ENCODE peak calls at places on chromosomes 5 and 9, in ten cellular contexts. S is gastrocnemius medialis, X is uterus, K is body of pancreas, Z is right cardiac atrium, E is A549, P is left ventricle myocardium inferior, H is ovary, U is pancreas, C is adrenal gland. G is an unnamed sample.

GRCh38 chr5:128304121-128304520 is 220.6 kb downstream of the SLC12A2 start:
- DNase-seq in S (no peak), X (no peak), K (no peak), Z (no peak), E (no peak), P (no peak), H (no peak), U (no peak), C (peak; percentile 49), G (no peak)

GRCh38 chr5:178247481-178248456 is 15.2 kb upstream of the PHYKPL start:
- DNase-seq in S (no peak), X (no peak), K (no peak), Z (no peak), E (no peak), P (no peak), H (no peak), U (no peak), C (no peak), G (no peak)

GRCh38 chr9:102867488-102867887 is 127.6 kb upstream of the CYLC2 start:
- DNase-seq in S (no peak), X (no peak), K (no peak), Z (peak; percentile 13), E (no peak), P (no peak), H (no peak), U (no peak), C (peak; percentile 32), G (no peak)

GRCh38 chr9:112299514-112299913 is 33.9 kb downstream of the PTBP3 start:
- DNase-seq in S (no peak), X (no peak), K (no peak), Z (no peak), E (peak; percentile 22), P (no peak), H (no peak), U (no peak), C (peak; percentile 20), G (no peak)

GRCh38 chr5:92962752-92963151 is 618.3 kb downstream of the NR2F1-AS1 start:
- DNase-seq in S (no peak), X (no peak), K (no peak), Z (peak; percentile 16), E (no peak), P (no peak), H (no peak), U (no peak), C (no peak), G (no peak)

GRCh38 chr9:14616188-14616982 is 76.8 kb downstream of the ZDHHC21 start:
- DNase-seq in S (no peak), X (no peak), K (no peak), Z (no peak), E (peak; percentile 6), P (no peak), H (no peak), U (no peak), C (no peak), G (no peak)

GRCh38 chr5:36272136-36272665 is 29.5 kb downstream of the RANBP3L start:
- DNase-seq in S (no peak), X (no peak), K (no peak), Z (no peak), E (no peak), P (no peak), H (no peak), U (no peak), C (no peak), G (no peak)

GRCh38 chr9:130912932-130913598 is 16.5 kb upstream of the QRFP start:
- DNase-seq in S (peak; percentile 28), X (no peak), K (no peak), Z (peak; percentile 68), E (no peak), P (no peak), H (no peak), U (no peak), C (no peak), G (peak; percentile 72)

GRCh38 chr5:3784854-3785253 is 189.2 kb downstream of the IRX1 start:
- DNase-seq in S (no peak), X (no peak), K (no peak), Z (no peak), E (no peak), P (no peak), H (no peak), U (no peak), C (no peak), G (no peak)

GRCh38 chr5:3787604-3788003 is 192.0 kb downstream of the IRX1 start:
- DNase-seq in S (no peak), X (no peak), K (no peak), Z (no peak), E (no peak), P (no peak), H (no peak), U (no peak), C (no peak), G (no peak)

GRCh38 chr5:3780907-3781306 is 185.3 kb downstream of the IRX1 start:
- DNase-seq in S (no peak), X (no peak), K (no peak), Z (no peak), E (no peak), P (no peak), H (no peak), U (no peak), C (no peak), G (no peak)

GRCh38 chr5:3789519-3790193 is 194.0 kb downstream of the IRX1 start:
- DNase-seq in S (no peak), X (no peak), K (no peak), Z (no peak), E (no peak), P (no peak), H (no peak), U (no peak), C (no peak), G (no peak)

GRCh38 chr5:3786165-3786564 is 190.5 kb downstream of the IRX1 start:
- DNase-seq in S (no peak), X (no peak), K (no peak), Z (no peak), E (no peak), P (no peak), H (no peak), U (no peak), C (no peak), G (no peak)
- H3K4me3 ChIP-seq in S (no peak overlapping the region), X (no peak overlapping the region), K (no peak overlapping the region), Z (no peak overlapping the region), E (no peak overlapping the region), P (no peak overlapping the region), H (no peak overlapping the region), U (no peak overlapping the region), C (no peak overlapping the region), G (no peak overlapping the region)

DNA sequence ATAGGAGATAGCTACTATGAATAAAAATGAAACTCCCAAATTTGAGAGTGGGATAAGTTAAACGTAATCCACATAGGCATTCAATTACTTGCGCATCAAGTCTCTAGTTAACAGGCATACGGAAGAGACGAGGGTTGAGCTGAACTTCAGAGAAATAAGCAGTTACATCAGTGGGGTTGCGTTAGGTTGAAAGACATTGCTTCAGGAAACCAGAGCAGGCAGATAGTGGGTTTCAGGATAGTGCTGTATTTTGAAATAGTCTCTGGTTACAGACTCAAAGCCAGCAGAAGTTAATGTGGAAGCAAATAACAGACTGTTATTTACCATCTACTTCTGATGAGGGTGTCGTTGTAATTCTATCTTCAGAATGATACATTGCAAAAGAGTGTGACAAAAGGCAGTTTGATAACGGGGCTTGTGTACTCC is 533.4 kb downstream of the PDE4D start:
- DNase-seq in S (peak; percentile 32), X (no peak), K (no peak), Z (no peak), E (no peak), P (no peak), H (no peak), U (no peak), C (no peak), G (no peak)
- H3K27ac ChIP-seq in S (peak overlapping the region; percentile 82), X (no peak overlapping the region), K (no peak overlapping the region), Z (no peak overlapping the region), E (peak overlapping the region; percentile 94), P (peak overlapping the region; percentile 29), H (no peak overlapping the region), U (no peak overlapping the region), C (no peak overlapping the region), G (no peak overlapping the region)

GRCh38 chr5:81182396-81183390 is 50.4 kb upstream of the CKMT2 start:
- DNase-seq in S (no peak), X (no peak), K (no peak), Z (no peak), E (no peak), P (no peak), H (no peak), U (no peak), C (no peak), G (no peak)

GRCh38 chr5:81179959-81180358 is 53.2 kb upstream of the CKMT2 start:
- DNase-seq in S (no peak), X (no peak), K (no peak), Z (no peak), E (no peak), P (no peak), H (no peak), U (no peak), C (no peak), G (no peak)

GRCh38 chr5:81180780-81181179 is 52.3 kb upstream of the CKMT2 start:
- DNase-seq in S (no peak), X (no peak), K (no peak), Z (no peak), E (no peak), P (no peak), H (no peak), U (no peak), C (no peak), G (no peak)

GRCh38 chr5:81183811-81184748 is 49.0 kb upstream of the CKMT2 start:
- DNase-seq in S (no peak), X (no peak), K (no peak), Z (no peak), E (no peak), P (no peak), H (no peak), U (no peak), C (no peak), G (no peak)

DNA sequence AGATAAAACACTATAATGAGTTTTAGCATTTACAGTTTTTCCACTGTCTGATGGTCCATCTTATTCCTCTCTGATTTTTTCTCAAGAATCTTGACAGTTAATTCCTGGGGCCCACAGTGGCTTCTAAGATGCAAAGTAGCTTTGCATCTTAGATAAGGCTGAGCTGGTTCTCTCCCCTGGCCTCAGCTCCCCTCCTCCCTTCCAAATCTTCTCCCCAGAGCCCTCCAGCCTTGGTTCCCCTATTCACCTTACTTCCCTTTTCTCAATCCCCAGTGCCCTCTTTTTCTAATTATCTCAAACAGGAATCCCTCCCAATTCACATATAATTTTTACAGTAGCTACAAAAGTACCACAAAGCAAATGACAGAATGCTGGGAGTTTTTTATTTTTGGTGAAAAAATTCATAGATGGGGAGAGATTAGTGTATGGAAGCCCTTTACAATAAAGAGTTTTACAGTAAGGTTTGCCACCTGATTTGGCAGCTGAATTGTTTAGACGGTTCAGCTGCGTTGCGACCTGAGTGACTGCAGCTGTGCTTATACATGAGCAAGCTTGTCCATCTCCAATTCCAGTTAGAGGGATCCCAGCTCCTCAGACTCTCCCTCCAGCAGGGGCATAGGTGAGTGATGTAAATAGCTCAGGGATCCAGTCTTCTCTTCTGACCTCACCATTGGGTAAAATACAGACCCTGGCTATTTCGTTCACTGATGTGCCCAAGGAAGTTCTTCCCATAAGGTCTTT is 51.4 kb upstream of the CKMT2 start:
- DNase-seq in S (no peak), X (no peak), K (no peak), Z (no peak), E (no peak), P (no peak), H (no peak), U (no peak), C (no peak), G (no peak)
- H3K4me1 ChIP-seq in S (no peaks in the 10 kb centered on the region), X (no peaks in the 10 kb centered on the region), K (no peaks in the 10 kb centered on the region), Z (no peaks in the 10 kb centered on the region), E (no peaks in the 10 kb centered on the region), P (no peaks in the 10 kb centered on the region), H (no peaks in the 10 kb centered on the region), U (no peaks in the 10 kb centered on the region), C (no peaks in the 10 kb centered on the region), G (no peaks in the 10 kb centered on the region)

GRCh38 chr5:65696892-65697291 is 25.0 kb downstream of the SGTB start:
- DNase-seq in S (no peak), X (no peak), K (no peak), Z (no peak), E (no peak), P (no peak), H (no peak), U (no peak), C (no peak), G (no peak)

GRCh38 chr5:65695162-65695755 is 26.6 kb downstream of the SGTB start:
- DNase-seq in S (no peak), X (no peak), K (no peak), Z (no peak), E (no peak), P (no peak), H (no peak), U (no peak), C (no peak), G (no peak)

GRCh38 chr5:65699338-65699737 is 22.6 kb downstream of the SGTB start:
- DNase-seq in S (no peak), X (no peak), K (no peak), Z (no peak), E (no peak), P (no peak), H (no peak), U (no peak), C (no peak), G (no peak)

GRCh38 chr5:65693121-65693520 is 28.8 kb downstream of the SGTB start:
- DNase-seq in S (no peak), X (no peak), K (no peak), Z (no peak), E (no peak), P (no peak), H (no peak), U (no peak), C (no peak), G (no peak)

DNA sequence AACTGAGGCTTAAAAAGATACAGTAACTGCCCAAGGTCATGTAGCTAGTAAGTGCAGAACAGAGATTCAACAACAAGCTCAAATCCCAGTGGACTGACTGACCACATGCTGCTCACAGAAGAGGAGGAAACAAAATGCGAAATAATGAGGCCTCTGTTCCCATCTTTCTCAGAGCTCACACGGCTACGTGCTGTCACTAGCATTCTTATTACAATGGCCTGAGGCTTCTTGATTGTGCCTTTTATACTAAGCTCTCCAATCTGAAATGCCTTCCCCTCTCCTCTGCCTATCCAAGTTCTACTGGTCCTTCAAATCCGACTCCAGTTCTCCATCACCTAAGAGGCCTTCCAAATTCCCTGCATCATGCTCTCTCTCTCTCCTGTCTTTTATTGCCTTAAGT is 26.0 kb downstream of the SGTB start:
- DNase-seq in S (no peak), X (no peak), K (no peak), Z (no peak), E (no peak), P (no peak), H (no peak), U (no peak), C (no peak), G (no peak)
- H3K4me3 ChIP-seq in S (no peak overlapping the region), X (no peak overlapping the region), K (no peak overlapping the region), Z (no peak overlapping the region), E (no peak overlapping the region), P (no peak overlapping the region), H (no peak overlapping the region), U (no peak overlapping the region), C (no peak overlapping the region), G (no peak overlapping the region)

G was measured in aorta.